ENCODE peak calls at places on chromosomes 2 and 18, in five cellular contexts. D, W, V, R and X are unnamed samples.
A peak's percentile ranks its signal among the peaks of the same experiment; 100 is the strongest.

GRCh38 chr2:223494987-223495386 is 107.2 kb downstream of the SCG2 start:
- DNase-seq in D (no peak), W (no peak), V (no peak), R (no peak), X (no peak)

GRCh38 chr2:72330673-72331072 is 183.0 kb upstream of the CYP26B1 start:
- DNase-seq in D (peak; percentile 26), W (no peak), V (peak; percentile 11), R (no peak), X (no peak)

GRCh38 chr2:109258905-109259540 is 130.0 kb downstream of the SH3RF3 start:
- DNase-seq in D (no peak), W (no peak), V (no peak), R (no peak), X (no peak)

GRCh38 chr18:26181343-26181826 is 44.9 kb upstream of the TAF4B start:
- DNase-seq in D (no peak), W (no peak), V (no peak), R (no peak), X (no peak)

GRCh38 chr2:46942143-46942526 is 26.5 kb upstream of the MCFD2 start:
- DNase-seq in D (no peak), W (peak; percentile 76), V (no peak), R (peak; percentile 79), X (no peak)

GRCh38 chr2:98757904-98758421 is 27.0 kb upstream of the MGAT4A start:
- DNase-seq in D (no peak), W (peak; percentile 76), V (peak; percentile 71), R (peak; percentile 67), X (peak; percentile 27)

GRCh38 chr2:215843579-215843978 is 169.8 kb downstream of the MREG start:
- DNase-seq in D (no peak), W (no peak), V (peak; percentile 81), R (no peak), X (peak; percentile 31)

GRCh38 chr18:78742346-78742745 is 237.3 kb upstream of the SALL3 start:
- DNase-seq in D (no peak), W (no peak), V (no peak), R (no peak), X (no peak)

GRCh38 chr2:11496311-11496710 is 30.4 kb upstream of the E2F6 start:
- DNase-seq in D (no peak), W (no peak), V (no peak), R (no peak), X (no peak)

GRCh38 chr2:41142463-41142862 is 690.6 kb upstream of the SLC8A1 start:
- DNase-seq in D (no peak), W (no peak), V (no peak), R (no peak), X (no peak)

GRCh38 chr2:64067326-64067725 is 48.1 kb upstream of the VPS54 start:
- DNase-seq in D (no peak), W (no peak), V (no peak), R (no peak), X (no peak)

GRCh38 chr2:30410217-30410616 is 36.8 kb upstream of the LCLAT1 start:
- DNase-seq in D (no peak), W (no peak), V (no peak), R (no peak), X (no peak)

GRCh38 chr18:26458526-26459232 is 89.7 kb downstream of the KCTD1 start:
- DNase-seq in D (no peak), W (no peak), V (peak; percentile 64), R (peak; percentile 60), X (no peak)

GRCh38 chr2:54226224-54226623 is 29.8 kb downstream of the TSPYL6 start:
- DNase-seq in D (no peak), W (no peak), V (no peak), R (no peak), X (no peak)

GRCh38 chr2:55864351-55865084 is 59.1 kb downstream of the EFEMP1 start:
- DNase-seq in D (no peak), W (no peak), V (no peak), R (no peak), X (no peak)

GRCh38 chr2:42339191-42339912 is 21.7 kb downstream of the COX7A2L start:
- DNase-seq in D (no peak), W (no peak), V (no peak), R (no peak), X (no peak)

GRCh38 chr2:68612765-68613519 is 30.4 kb upstream of the PROKR1 start:
- DNase-seq in D (no peak), W (no peak), V (no peak), R (no peak), X (no peak)

GRCh38 chr2:212649646-212650045 is 111.0 kb upstream of the ERBB4 start:
- DNase-seq in D (peak; percentile 47), W (no peak), V (no peak), R (no peak), X (no peak)

GRCh38 chr18:34491719-34492118 is 218.4 kb upstream of the DTNA start:
- DNase-seq in D (no peak), W (no peak), V (no peak), R (no peak), X (no peak)

GRCh38 chr18:527136-527535 is 26.6 kb upstream of the COLEC12 start:
- DNase-seq in D (no peak), W (no peak), V (no peak), R (no peak), X (no peak)

GRCh38 chr18:57434536-57435494 is at the start of gene ONECUT2:
- DNase-seq in D (peak; percentile 99), W (peak; percentile 93), V (peak; percentile 86), R (peak; percentile 84), X (peak; percentile 80)

GRCh38 chr18:26457611-26458350 is 90.6 kb downstream of the KCTD1 start:
- DNase-seq in D (no peak), W (no peak), V (no peak), R (no peak), X (no peak)

GRCh38 chr2:73987109-73987947 is 2.6 kb downstream of the TET3 start:
- DNase-seq in D (no peak), W (peak; percentile 74), V (peak; percentile 66), R (peak; percentile 54), X (no peak)

GRCh38 chr2:210442457-210442856 is 34.1 kb downstream of the LANCL1 start:
- DNase-seq in D (no peak), W (no peak), V (no peak), R (no peak), X (no peak)

GRCh38 chr2:218886461-218886947 is 5.9 kb downstream of the WNT10A start:
- DNase-seq in D (peak; percentile 61), W (no peak), V (no peak), R (no peak), X (no peak)

GRCh38 chr2:167823066-167823465 is 424.3 kb downstream of the STK39 start:
- DNase-seq in D (no peak), W (no peak), V (no peak), R (no peak), X (no peak)

GRCh38 chr2:238135601-238136150 is 2.8 kb upstream of the KLHL30 start:
- DNase-seq in D (no peak), W (peak; percentile 21), V (no peak), R (no peak), X (no peak)